ENCODE peak calls at places on chromosome 7, in eight cellular contexts. D is stimulated activated CD8-positive, alpha-beta memory T cell treated with anti-CD3 and anti-CD28 coated beads, Interleukin-4, amount 100 ng/mL, for 24 hours; Q is HEK293T; F is head of caudate nucleus; X is cardiac fibroblast; V is activated CD4-positive, alpha-beta T cell treated with anti-CD3 and anti-CD28 coated beads, Interleukin-2, amount 50 U/mL, for 1 hour; M is anterior cingulate cortex; U is HT1080. K is an unnamed sample.

GRCh38 chr7:13496971-13497370 is 492.5 kb downstream of the ETV1 start:
- DNase-seq in D (no peak), Q (no peak), F (no peak), X (peak), V (no peak), M (no peak), U (no peak), K (no peak)

GRCh38 chr7:73844848-73845460 is 2.6 kb upstream of the METTL27 start:
- DNase-seq in D (no peak), Q (no peak), F (no peak), X (peak), V (no peak), M (no peak), U (peak), K (peak)

GRCh38 chr7:99740573-99741437 is 5.8 kb upstream of the CYP3A7 start:
- DNase-seq in D (no peak), Q (no peak), F (no peak), X (peak), V (no peak), M (no peak), U (no peak), K (peak)

GRCh38 chr7:74449809-74450397 is 3.8 kb upstream of the GTF2IRD1 start:
- DNase-seq in D (peak), Q (peak), F (peak), X (peak), V (peak), M (peak), U (no peak), K (peak)

GRCh38 chr7:22005151-22005550 is 59.5 kb upstream of the CDCA7L start:
- DNase-seq in D (no peak), Q (no peak), F (no peak), X (no peak), V (no peak), M (no peak), U (no peak), K (no peak)

GRCh38 chr7:149670288-149670687 is 103.1 kb downstream of the ZNF467 start:
- DNase-seq in D (no peak), Q (no peak), F (peak), X (peak), V (no peak), M (peak), U (peak), K (no peak)

GRCh38 chr7:100801833-100802568 is 25.3 kb downstream of the EPHB4 start:
- DNase-seq in D (no peak), Q (no peak), F (no peak), X (peak), V (no peak), M (no peak), U (peak), K (peak)

GRCh38 chr7:49174396-49174795 is 250.0 kb downstream of the CDC14C start:
- DNase-seq in D (no peak), Q (no peak), F (no peak), X (no peak), V (no peak), M (no peak), U (peak), K (peak)

K was measured in RWPE1.